ENCODE peak calls at places on chromosomes 4 and X, in five cellular contexts. X is left lung, V is astrocyte of the cerebellum, J is type B pancreatic cell, E is neural crest cell. W is an unnamed sample.

GRCh38 chr4:142697303-142697702 is 148.8 kb downstream of the INPP4B start:
- DNase-seq in X (no peak), V (no peak), J (no peak), E (no peak), W (no peak)

GRCh38 chr4:7864685-7865084 is 75.0 kb downstream of the AFAP1 start:
- DNase-seq in X (no peak), V (no peak), J (no peak), E (no peak), W (no peak)

GRCh38 chrX:105136786-105137185 is 83.7 kb downstream of the TEX13A start:
- DNase-seq in X (no peak), V (no peak), J (no peak), E (no peak), W (peak)

GRCh38 chrX:16807976-16808542 is 21.8 kb downstream of the TXLNG start:
- DNase-seq in X (no peak), V (no peak), J (no peak), E (no peak), W (peak)

GRCh38 chr4:7786517-7786916 is 153.1 kb downstream of the AFAP1 start:
- DNase-seq in X (no peak), V (no peak), J (no peak), E (no peak), W (no peak)

GRCh38 chr4:8409271-8410065 is 31.1 kb downstream of the ACOX3 start:
- DNase-seq in X (peak), V (no peak), J (no peak), E (no peak), W (peak)

GRCh38 chr4:91171217-91171616 is 1044.0 kb downstream of the CCSER1 start:
- DNase-seq in X (no peak), V (no peak), J (no peak), E (no peak), W (peak)

GRCh38 chr4:168584321-168584771 is 87.5 kb downstream of the PALLD start:
- DNase-seq in X (no peak), V (no peak), J (no peak), E (no peak), W (peak)

GRCh38 chr4:7657545-7658296 is 223.0 kb upstream of the PSAPL1 start:
- DNase-seq in X (no peak), V (no peak), J (no peak), E (no peak), W (no peak)

GRCh38 chrX:1205681-1206611 is 6.5 kb downstream of the CRLF2 start:
- DNase-seq in X (no peak), V (peak), J (no peak), E (peak), W (peak)

GRCh38 chr4:64822405-64822804 is 413.2 kb upstream of the TECRL start:
- DNase-seq in X (no peak), V (no peak), J (no peak), E (no peak), W (no peak)

GRCh38 chrX:49040376-49040955 is 2.7 kb downstream of the TFE3 start:
- DNase-seq in X (no peak), V (no peak), J (no peak), E (no peak), W (peak)

GRCh38 chr4:71833175-71833900 is 49.5 kb upstream of the GC start:
- DNase-seq in X (peak), V (no peak), J (no peak), E (no peak), W (no peak)

GRCh38 chr4:85700362-85700761 is 225.4 kb downstream of the ARHGAP24 start:
- DNase-seq in X (no peak), V (no peak), J (no peak), E (no peak), W (no peak)

GRCh38 chr4:80878218-80878617 is 152.3 kb upstream of the BMP3 start:
- DNase-seq in X (no peak), V (no peak), J (no peak), E (no peak), W (no peak)

GRCh38 chr4:37767546-37767945 is 58.9 kb upstream of the PGM2 start:
- DNase-seq in X (peak), V (no peak), J (no peak), E (no peak), W (peak)

GRCh38 chr4:20735931-20736330 is 35.7 kb downstream of the PACRGL start:
- DNase-seq in X (no peak), V (no peak), J (no peak), E (no peak), W (no peak)

GRCh38 chr4:185479507-185479971 is 8.0 kb upstream of the CCDC110 start:
- DNase-seq in X (no peak), V (no peak), J (no peak), E (no peak), W (no peak)

GRCh38 chrX:129480889-129481288 is 42.4 kb downstream of the SMARCA1 start:
- DNase-seq in X (no peak), V (no peak), J (no peak), E (no peak), W (no peak)

GRCh38 chrX:15298780-15299179 is 16.7 kb downstream of the ASB11 start:
- DNase-seq in X (no peak), V (no peak), J (no peak), E (no peak), W (no peak)

GRCh38 chr4:78809928-78810835 is 34.0 kb downstream of the BMP2K start:
- DNase-seq in X (no peak), V (no peak), J (no peak), E (no peak), W (no peak)

GRCh38 chr4:81030617-81031388 is at the start of gene BMP3:
- DNase-seq in X (peak), V (no peak), J (peak), E (no peak), W (peak)

GRCh38 chrX:108224727-108225455 is 133.3 kb downstream of the ATG4A start:
- DNase-seq in X (no peak), V (peak), J (no peak), E (peak), W (peak)

GRCh38 chr4:95209942-95210341 is 338.8 kb downstream of the UNC5C start:
- DNase-seq in X (no peak), V (no peak), J (no peak), E (no peak), W (no peak)

GRCh38 chr4:128310266-128310697 is 22.7 kb upstream of the PGRMC2 start:
- DNase-seq in X (no peak), V (no peak), J (no peak), E (no peak), W (no peak)

GRCh38 chr4:52059372-52059771 is 8.3 kb downstream of the SPATA18 start:
- DNase-seq in X (no peak), V (peak), J (no peak), E (no peak), W (peak)

GRCh38 chr4:149715822-149716585 is 99.6 kb downstream of the IQCM start:
- DNase-seq in X (no peak), V (no peak), J (no peak), E (no peak), W (no peak)

GRCh38 chr4:159779716-159780115 is 676.8 kb downstream of the RAPGEF2 start:
- DNase-seq in X (no peak), V (no peak), J (no peak), E (no peak), W (no peak)

GRCh38 chr4:159778298-159778697 is 675.4 kb downstream of the RAPGEF2 start:
- DNase-seq in X (no peak), V (no peak), J (no peak), E (no peak), W (no peak)

GRCh38 chr4:159780196-159780922 is 677.5 kb downstream of the RAPGEF2 start:
- DNase-seq in X (no peak), V (no peak), J (no peak), E (no peak), W (no peak)

GRCh38 chr4:159777689-159778088 is 674.8 kb downstream of the RAPGEF2 start:
- DNase-seq in X (no peak), V (no peak), J (no peak), E (no peak), W (no peak)

GRCh38 chr4:159776915-159777314 is 674.0 kb downstream of the RAPGEF2 start:
- DNase-seq in X (no peak), V (no peak), J (no peak), E (no peak), W (no peak)
- TF ChIP-seq CTCF in X (no peak), V (no peak), J (no peak), E (no peak), W (no peak)

DNA sequence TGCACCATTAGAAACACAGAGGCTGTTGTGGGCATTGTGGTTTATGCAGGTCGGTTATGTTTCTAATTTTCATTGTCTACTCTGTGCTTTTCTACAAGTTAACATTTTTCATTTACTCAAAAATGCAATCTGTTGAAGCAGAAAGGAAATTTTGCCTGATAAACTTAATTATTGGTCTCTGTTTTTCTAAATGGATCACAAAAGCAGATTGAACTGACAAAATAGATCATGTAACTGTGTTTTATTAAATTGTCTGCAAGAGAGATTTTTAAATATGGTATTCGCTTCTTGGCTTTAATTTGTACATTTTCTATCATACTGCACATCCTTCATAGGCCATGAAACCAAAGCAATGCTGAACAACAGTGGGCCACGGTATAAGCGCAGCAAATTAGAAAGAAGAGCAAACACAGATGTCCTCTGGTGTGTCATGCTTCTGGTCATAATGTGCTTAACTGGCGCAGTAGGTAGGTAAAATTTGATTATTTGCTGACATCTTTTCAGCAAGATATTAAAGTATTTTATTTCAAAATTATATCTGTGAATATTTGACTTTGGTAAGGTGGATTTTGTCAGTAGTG is 50.6 kb downstream of the ATP10D start:
- DNase-seq in X (no peak), V (no peak), J (no peak), E (no peak), W (no peak)
- TF ChIP-seq CTCF in X (no peak), V (no peak), J (no peak), E (no peak), W (no peak)

GRCh38 chr4:55446578-55446922 is 50.8 kb downstream of the TMEM165 start:
- DNase-seq in X (no peak), V (no peak), J (no peak), E (no peak), W (no peak)

GRCh38 chr4:55442541-55442940 is 46.8 kb downstream of the TMEM165 start:
- DNase-seq in X (no peak), V (no peak), J (no peak), E (no peak), W (peak)

GRCh38 chr4:55447108-55447708 is 51.5 kb downstream of the TMEM165 start:
- DNase-seq in X (no peak), V (no peak), J (no peak), E (no peak), W (no peak)

GRCh38 chr4:55445921-55446577 is 50.3 kb downstream of the TMEM165 start:
- DNase-seq in X (no peak), V (peak), J (no peak), E (no peak), W (peak)

DNA sequence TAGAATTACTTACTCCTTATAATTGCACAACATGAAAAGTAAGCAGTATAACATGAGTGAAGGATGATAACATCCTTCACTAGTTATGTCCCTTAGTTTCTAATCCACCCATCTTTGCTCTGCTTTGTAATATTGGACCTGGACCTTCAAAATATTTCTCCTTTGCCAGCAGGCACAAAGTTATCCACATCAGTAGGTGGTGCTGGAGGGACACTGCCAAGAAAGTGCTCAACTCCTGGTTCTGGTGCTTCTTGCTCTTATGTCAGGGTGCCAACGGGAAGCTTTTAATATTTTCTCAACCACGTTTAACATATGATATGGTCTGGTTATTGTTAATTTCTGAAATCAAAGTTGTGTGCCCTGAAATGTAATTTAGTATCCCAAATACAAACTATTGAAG is 49.1 kb downstream of the TMEM165 start:
- DNase-seq in X (no peak), V (no peak), J (no peak), E (no peak), W (peak)
- TF ChIP-seq CTCF in X (no peak), V (peak), J (peak), E (no peak), W (peak)

GRCh38 chr4:3436798-3437581 is 4.8 kb upstream of the HGFAC start:
- DNase-seq in X (peak), V (no peak), J (no peak), E (no peak), W (peak)

GRCh38 chr4:3433138-3433869 is 8.5 kb upstream of the HGFAC start:
- DNase-seq in X (no peak), V (no peak), J (no peak), E (no peak), W (no peak)

GRCh38 chr4:3435684-3435956 is 6.1 kb upstream of the HGFAC start:
- DNase-seq in X (no peak), V (no peak), J (no peak), E (no peak), W (no peak)

GRCh38 chr4:3436048-3436797 is 5.5 kb upstream of the HGFAC start:
- DNase-seq in X (no peak), V (no peak), J (no peak), E (no peak), W (no peak)

GRCh38 chr4:3434891-3435683 is 6.7 kb upstream of the HGFAC start:
- DNase-seq in X (no peak), V (no peak), J (no peak), E (no peak), W (no peak)
- TF ChIP-seq CTCF in X (no peak), V (peak), J (peak), E (peak), W (peak)

DNA sequence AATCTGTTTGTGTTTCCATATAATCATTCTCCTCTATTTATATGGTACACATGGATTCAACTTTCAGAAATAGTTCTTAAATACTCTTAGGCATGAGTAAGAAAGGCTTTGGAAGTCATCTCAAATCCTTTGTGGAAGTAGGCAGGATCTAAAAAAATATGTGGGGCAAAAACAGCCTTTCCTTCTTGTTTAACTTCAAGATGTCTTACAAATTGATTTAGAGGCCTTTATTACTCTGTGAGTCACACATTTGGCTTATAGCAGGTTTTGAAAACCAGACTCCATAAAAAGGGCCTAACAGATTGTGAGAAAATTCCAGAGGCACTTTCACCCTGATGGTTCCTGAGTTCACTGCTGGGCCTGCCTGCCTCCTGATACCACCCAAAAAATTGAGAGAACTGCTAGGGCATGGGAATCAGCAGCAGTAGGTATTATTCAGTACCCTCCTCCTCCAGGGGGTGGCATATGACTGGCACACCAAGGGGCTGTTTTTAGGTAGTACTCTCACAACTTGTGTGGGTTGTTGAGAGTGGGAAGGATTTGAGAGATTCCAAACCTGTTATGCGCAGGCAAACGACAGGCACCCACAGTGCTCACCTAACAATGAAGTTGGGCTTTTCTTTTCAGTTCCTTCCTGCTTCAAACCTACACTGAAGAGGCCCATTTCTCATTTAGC is 162.7 kb upstream of the MBNL3 start:
- DNase-seq in X (no peak), V (no peak), J (no peak), E (no peak), W (no peak)
- TF ChIP-seq CTCF in X (no peak), V (no peak), J (peak), E (peak), W (no peak)

GRCh38 chrX:74465424-74465823 is 44.1 kb downstream of the SLC16A2 start:
- DNase-seq in X (no peak), V (no peak), J (no peak), E (no peak), W (peak)
- TF ChIP-seq CTCF in X (no peak), V (no peak), J (no peak), E (no peak), W (no peak)

DNA sequence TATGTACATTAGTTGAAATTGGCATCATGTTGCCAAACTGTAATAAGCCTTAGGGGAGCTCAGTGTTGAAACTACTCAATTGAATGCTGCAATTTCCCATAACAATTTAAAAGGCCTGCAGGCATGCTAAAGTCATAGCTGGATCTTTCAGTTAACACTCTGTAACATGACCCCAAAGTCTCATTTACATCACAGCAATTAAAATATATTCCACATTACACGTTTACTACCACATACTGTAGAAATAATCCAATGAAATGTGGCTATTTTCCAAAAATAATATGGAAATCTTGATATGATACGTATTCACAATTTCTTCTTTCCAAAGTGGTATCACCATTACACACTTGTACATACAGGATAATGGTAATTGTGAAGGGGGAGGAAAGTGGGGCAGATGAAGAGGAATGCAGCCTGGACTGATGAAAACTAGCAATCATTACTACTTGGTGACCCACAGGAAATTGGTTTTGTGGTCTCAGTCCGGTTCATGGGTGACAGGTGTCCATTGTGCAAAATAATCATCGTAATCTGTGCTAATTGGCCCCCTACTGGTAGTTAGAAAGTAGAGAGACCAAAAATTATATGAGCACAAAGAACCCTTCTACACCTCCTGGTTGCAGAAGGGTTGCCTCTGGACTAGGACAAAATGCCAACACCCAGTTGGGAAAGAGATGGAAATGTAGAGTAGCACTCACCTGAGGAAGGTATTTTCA is 63.7 kb downstream of the TENM3 start:
- DNase-seq in X (no peak), V (no peak), J (no peak), E (no peak), W (no peak)
- TF ChIP-seq CTCF in X (no peak), V (no peak), J (peak), E (no peak), W (peak)

GRCh38 chrX:69063486-69063885 is 101.8 kb downstream of the PJA1 start:
- DNase-seq in X (no peak), V (no peak), J (peak), E (no peak), W (no peak)

GRCh38 chrX:69065451-69065850 is 99.8 kb downstream of the PJA1 start:
- DNase-seq in X (no peak), V (no peak), J (peak), E (no peak), W (no peak)

GRCh38 chrX:69062493-69062892 is 102.8 kb downstream of the PJA1 start:
- DNase-seq in X (no peak), V (no peak), J (peak), E (no peak), W (no peak)

GRCh38 chrX:69066021-69066757 is 99.1 kb downstream of the PJA1 start:
- DNase-seq in X (no peak), V (no peak), J (peak), E (no peak), W (no peak)

GRCh38 chrX:69060631-69061408 is 104.4 kb downstream of the PJA1 start:
- DNase-seq in X (no peak), V (no peak), J (peak), E (peak), W (peak)
- TF ChIP-seq CTCF in X (no peak), V (peak), J (peak), E (peak), W (no peak)

GRCh38 chr4:15757084-15757483 is 21.0 kb upstream of the CD38 start:
- DNase-seq in X (no peak), V (no peak), J (no peak), E (no peak), W (no peak)

GRCh38 chr4:15754323-15754722 is 23.8 kb upstream of the CD38 start:
- DNase-seq in X (no peak), V (no peak), J (no peak), E (no peak), W (no peak)

GRCh38 chr4:15756361-15756861 is 21.7 kb upstream of the CD38 start:
- DNase-seq in X (no peak), V (no peak), J (no peak), E (no peak), W (peak)

GRCh38 chr4:15755321-15755750 is 22.8 kb upstream of the CD38 start:
- DNase-seq in X (no peak), V (peak), J (no peak), E (no peak), W (peak)

GRCh38 chr4:15755781-15756180 is 22.3 kb upstream of the CD38 start:
- DNase-seq in X (no peak), V (no peak), J (no peak), E (no peak), W (no peak)
- TF ChIP-seq CTCF in X (no peak), V (no peak), J (no peak), E (no peak), W (no peak)